ENCODE peak calls at places on chromosome 9, in four cellular contexts. K, M, A and C are unnamed samples.

GRCh38 chr9:101893661-101894646 is 155.5 kb upstream of the GRIN3A start:
- DNase-seq in K (no peak), M (no peak), A (no peak), C (no peak)

GRCh38 chr9:106859957-106860715 is 2.8 kb upstream of the ZNF462 start:
- DNase-seq in K (peak; percentile 63), M (no peak), A (peak; percentile 41), C (no peak)

GRCh38 chr9:133981958-133982681 is 10.0 kb downstream of the VAV2 start:
- DNase-seq in K (no peak), M (no peak), A (no peak), C (no peak)

GRCh38 chr9:121298689-121299112 is 30.7 kb downstream of the GSN start:
- DNase-seq in K (no peak), M (no peak), A (no peak), C (no peak)

GRCh38 chr9:78321505-78321904 is 24.6 kb downstream of the PSAT1 start:
- DNase-seq in K (no peak), M (no peak), A (no peak), C (no peak)

GRCh38 chr9:76817489-76817888 is 53.3 kb downstream of the PCA3 start:
- DNase-seq in K (peak; percentile 75), M (no peak), A (no peak), C (no peak)

GRCh38 chr9:113456235-113456634 is 7.3 kb upstream of the RGS3 start:
- DNase-seq in K (no peak), M (no peak), A (no peak), C (peak; percentile 22)

GRCh38 chr9:128254855-128255759 is 20.7 kb downstream of the GOLGA2 start:
- DNase-seq in K (peak; percentile 44), M (peak; percentile 64), A (peak; percentile 16), C (peak; percentile 85)

GRCh38 chr9:93908591-93909241 is 46.4 kb downstream of the BARX1 start:
- DNase-seq in K (no peak), M (peak; percentile 3), A (no peak), C (peak; percentile 61)

GRCh38 chr9:33042528-33042927 is 17.5 kb downstream of the DNAJA1 start:
- DNase-seq in K (no peak), M (no peak), A (no peak), C (no peak)
- H3K27ac ChIP-seq in K (no peak overlapping the region), M (no peak overlapping the region), A (no peak overlapping the region), C (no peak overlapping the region)

GRCh38 chr9:82894961-82895902 is 167.7 kb downstream of the RASEF start:
- DNase-seq in K (no peak), M (no peak), A (no peak), C (no peak)
- H3K9me2 ChIP-seq in K (no peaks in the 10 kb centered on the region), M (no peaks in the 10 kb centered on the region), A (no peaks in the 10 kb centered on the region), C (no peaks in the 10 kb centered on the region)

GRCh38 chr9:131611586-131611985 is 66.3 kb downstream of the PRRT1B start:
- DNase-seq in K (no peak), M (no peak), A (no peak), C (no peak)

GRCh38 chr9:131612851-131613250 is 67.5 kb downstream of the PRRT1B start:
- DNase-seq in K (no peak), M (no peak), A (no peak), C (no peak)

GRCh38 chr9:131609116-131609830 is 64.0 kb downstream of the PRRT1B start:
- DNase-seq in K (no peak), M (no peak), A (no peak), C (no peak)

GRCh38 chr9:131608469-131609115 is 63.3 kb downstream of the PRRT1B start:
- DNase-seq in K (peak; percentile 76), M (no peak), A (peak; percentile 39), C (no peak)

GRCh38 chr9:131610231-131610761 is 65.0 kb downstream of the PRRT1B start:
- DNase-seq in K (no peak), M (no peak), A (no peak), C (no peak)
- H3K27ac ChIP-seq in K (no peak overlapping the region), M (no peak overlapping the region), A (no peak overlapping the region), C (no peak overlapping the region)

DNA sequence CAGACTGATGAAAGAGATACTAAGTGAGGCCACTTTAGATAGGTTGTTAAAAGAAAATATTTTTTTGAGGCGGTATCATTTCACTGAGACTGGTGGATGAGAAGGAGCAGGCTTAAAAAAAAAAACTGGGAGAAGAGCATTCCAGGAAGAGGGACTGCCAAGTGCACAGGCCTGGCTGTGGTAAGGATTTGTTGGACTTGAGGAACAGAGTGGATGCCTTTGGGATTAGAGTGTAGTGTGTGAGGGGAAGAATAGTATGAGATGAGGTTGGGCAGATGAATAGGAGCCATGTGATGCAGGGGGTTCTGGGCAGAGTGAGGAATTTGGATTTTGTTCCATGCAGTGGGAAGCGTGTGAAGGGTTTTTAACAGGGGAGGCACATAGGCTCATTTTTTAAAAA is 57.9 kb downstream of the PBX3 start:
- DNase-seq in K (no peak), M (no peak), A (no peak), C (no peak)
- H3K9me2 ChIP-seq in K (no peaks in the 10 kb centered on the region), M (no peaks in the 10 kb centered on the region), A (no peaks in the 10 kb centered on the region), C (no peaks in the 10 kb centered on the region)

GRCh38 chr9:22210262-22210661 is 201.2 kb upstream of the CDKN2B start:
- DNase-seq in K (peak; percentile 81), M (no peak), A (no peak), C (no peak)

GRCh38 chr9:22208846-22209585 is 199.9 kb upstream of the CDKN2B start:
- DNase-seq in K (peak; percentile 8), M (no peak), A (no peak), C (no peak)

GRCh38 chr9:22214021-22214420 is 204.9 kb upstream of the CDKN2B start:
- DNase-seq in K (peak; percentile 12), M (no peak), A (no peak), C (no peak)

GRCh38 chr9:22211588-22212360 is 202.7 kb upstream of the CDKN2B start:
- DNase-seq in K (peak; percentile 96), M (no peak), A (peak; percentile 79), C (no peak)

GRCh38 chr9:22210936-22211335 is 201.8 kb upstream of the CDKN2B start:
- DNase-seq in K (no peak), M (no peak), A (no peak), C (no peak)
- H3K27ac ChIP-seq in K (peak overlapping the region; percentile 99), M (no peak overlapping the region), A (peak overlapping the region; percentile 52), C (no peak overlapping the region)